ENCODE peak calls at places on chromosomes 2 and 18, in nine cellular contexts. V is HL-60, G is NT2/D1, M is fibroblast of lung, T is foreskin fibroblast, Q is spleen, R is OCI-LY7, L is epithelial cell of proximal tubule, S is cardiac fibroblast. O is an unnamed sample.

GRCh38 chr18:35030234-35030989 is 10.8 kb upstream of the MAPRE2 start:
- DNase-seq in V (no peak), G (no peak), M (no peak), T (no peak), Q (no peak), R (peak), L (no peak), S (no peak), O (no peak)

GRCh38 chr2:62202019-62202722 is 6.3 kb downstream of the B3GNT2 start:
- DNase-seq in V (peak), G (no peak), M (no peak), T (no peak), Q (no peak), R (no peak), L (no peak), S (no peak), O (no peak)

GRCh38 chr18:27685807-27686412 is 491.0 kb downstream of the CDH2 start:
- DNase-seq in V (no peak), G (no peak), M (peak), T (peak), Q (no peak), R (peak), L (no peak), S (peak), O (no peak)

GRCh38 chr2:3584076-3584475 is 9.0 kb downstream of the RPS7 start:
- DNase-seq in V (no peak), G (no peak), M (no peak), T (no peak), Q (no peak), R (no peak), L (no peak), S (no peak), O (no peak)

GRCh38 chr2:59584958-59585357 is 968.5 kb downstream of the BCL11A start:
- DNase-seq in V (peak), G (peak), M (no peak), T (no peak), Q (no peak), R (peak), L (no peak), S (no peak), O (no peak)

GRCh38 chr18:37712776-37713175 is 147.2 kb upstream of the CELF4 start:
- DNase-seq in V (no peak), G (no peak), M (no peak), T (no peak), Q (no peak), R (no peak), L (no peak), S (peak), O (no peak)

GRCh38 chr18:48452863-48453323 is 43.7 kb upstream of the ZBTB7C start:
- DNase-seq in V (peak), G (no peak), M (no peak), T (no peak), Q (no peak), R (no peak), L (no peak), S (peak), O (no peak)

GRCh38 chr2:121326628-121327027 is 41.6 kb upstream of the TFCP2L1 start:
- DNase-seq in V (no peak), G (no peak), M (no peak), T (no peak), Q (no peak), R (no peak), L (no peak), S (no peak), O (no peak)

GRCh38 chr2:162282765-162283425 is 35.6 kb downstream of the IFIH1 start:
- DNase-seq in V (no peak), G (no peak), M (no peak), T (no peak), Q (no peak), R (no peak), L (no peak), S (peak), O (no peak)

GRCh38 chr18:2083691-2084090 is 487.6 kb downstream of the METTL4 start:
- DNase-seq in V (peak), G (no peak), M (no peak), T (no peak), Q (no peak), R (peak), L (no peak), S (no peak), O (no peak)

GRCh38 chr2:48912110-48912509 is 156.6 kb upstream of the LHCGR start:
- DNase-seq in V (no peak), G (no peak), M (no peak), T (no peak), Q (no peak), R (no peak), L (no peak), S (no peak), O (no peak)

GRCh38 chr2:44566059-44566458 is 204.3 kb downstream of the CAMKMT start:
- DNase-seq in V (no peak), G (no peak), M (no peak), T (no peak), Q (no peak), R (no peak), L (no peak), S (no peak), O (no peak)

GRCh38 chr2:102436284-102436683 is 13.3 kb downstream of the IL18RAP start:
- DNase-seq in V (no peak), G (no peak), M (peak), T (peak), Q (no peak), R (no peak), L (no peak), S (peak), O (no peak)

GRCh38 chr2:98944786-98945185 is 8.8 kb upstream of the CRACDL start:
- DNase-seq in V (no peak), G (no peak), M (peak), T (no peak), Q (no peak), R (no peak), L (no peak), S (peak), O (no peak)

GRCh38 chr2:88159955-88160415 is 10.2 kb upstream of the THNSL2 start:
- DNase-seq in V (peak), G (peak), M (peak), T (peak), Q (no peak), R (peak), L (no peak), S (peak), O (peak)

GRCh38 chr2:161651547-161651946 is 27.3 kb downstream of the SLC4A10 start:
- DNase-seq in V (no peak), G (no peak), M (no peak), T (no peak), Q (no peak), R (no peak), L (no peak), S (no peak), O (no peak)

GRCh38 chr18:48218285-48219022 is 190.7 kb downstream of the ZBTB7C start:
- DNase-seq in V (no peak), G (no peak), M (no peak), T (no peak), Q (no peak), R (no peak), L (no peak), S (no peak), O (no peak)

GRCh38 chr2:153105829-153106578 is 372.6 kb downstream of the RPRM start:
- DNase-seq in V (no peak), G (no peak), M (no peak), T (no peak), Q (no peak), R (no peak), L (peak), S (no peak), O (no peak)

GRCh38 chr2:220276736-220277444 is 649.5 kb downstream of the SLC4A3 start:
- DNase-seq in V (no peak), G (no peak), M (peak), T (no peak), Q (no peak), R (no peak), L (no peak), S (peak), O (no peak)

GRCh38 chr2:161857936-161858335 is 216.1 kb downstream of the DPP4 start:
- DNase-seq in V (no peak), G (no peak), M (no peak), T (no peak), Q (no peak), R (no peak), L (no peak), S (no peak), O (no peak)

GRCh38 chr18:50649821-50650220 is 89.9 kb downstream of the MAPK4 start:
- DNase-seq in V (no peak), G (no peak), M (no peak), T (no peak), Q (no peak), R (no peak), L (no peak), S (peak), O (peak)

GRCh38 chr2:151204720-151205119 is 56.9 kb downstream of the RBM43 start:
- DNase-seq in V (no peak), G (no peak), M (no peak), T (no peak), Q (no peak), R (no peak), L (no peak), S (no peak), O (no peak)

GRCh38 chr2:44533508-44533907 is 171.8 kb downstream of the CAMKMT start:
- DNase-seq in V (peak), G (no peak), M (no peak), T (no peak), Q (no peak), R (no peak), L (no peak), S (no peak), O (no peak)

GRCh38 chr2:121884515-121884915 is 129.1 kb downstream of the TSN start:
- DNase-seq in V (no peak), G (peak), M (no peak), T (no peak), Q (no peak), R (no peak), L (no peak), S (peak), O (peak)

GRCh38 chr2:150733219-150733618 is 245.8 kb upstream of the RND3 start:
- DNase-seq in V (no peak), G (no peak), M (no peak), T (no peak), Q (no peak), R (no peak), L (no peak), S (no peak), O (no peak)

GRCh38 chr18:53799134-53799533 is 425.3 kb downstream of the MBD2 start:
- DNase-seq in V (no peak), G (no peak), M (peak), T (peak), Q (no peak), R (no peak), L (no peak), S (peak), O (no peak)

GRCh38 chr2:55781542-55781941 is 87.9 kb upstream of the PNPT1 start:
- DNase-seq in V (no peak), G (no peak), M (no peak), T (no peak), Q (no peak), R (no peak), L (no peak), S (no peak), O (no peak)

GRCh38 chr18:75090336-75090735 is 118.6 kb downstream of the PTGR3 start:
- DNase-seq in V (no peak), G (no peak), M (no peak), T (no peak), Q (no peak), R (no peak), L (no peak), S (no peak), O (no peak)

GRCh38 chr2:8004250-8004681 is 677.6 kb upstream of the ID2 start:
- DNase-seq in V (peak), G (no peak), M (peak), T (peak), Q (no peak), R (peak), L (no peak), S (peak), O (no peak)

GRCh38 chr2:200239216-200239615 is 67.3 kb upstream of the SPATS2L start:
- DNase-seq in V (no peak), G (peak), M (no peak), T (peak), Q (no peak), R (no peak), L (no peak), S (no peak), O (no peak)

GRCh38 chr2:118750959-118751565 is 96.4 kb downstream of the EN1 start:
- DNase-seq in V (no peak), G (no peak), M (peak), T (no peak), Q (no peak), R (no peak), L (no peak), S (peak), O (no peak)

GRCh38 chr18:55996726-55997125 is 408.7 kb upstream of the TCF4 start:
- DNase-seq in V (no peak), G (no peak), M (no peak), T (no peak), Q (no peak), R (no peak), L (no peak), S (no peak), O (no peak)

GRCh38 chr2:70123051-70123828 is 36.0 kb downstream of the PCBP1 start:
- DNase-seq in V (no peak), G (peak), M (peak), T (peak), Q (peak), R (no peak), L (no peak), S (peak), O (no peak)

GRCh38 chr2:134391751-134392160 is 137.9 kb downstream of the MGAT5 start:
- DNase-seq in V (no peak), G (no peak), M (no peak), T (no peak), Q (no peak), R (no peak), L (no peak), S (no peak), O (no peak)

GRCh38 chr2:234493117-234493516 is 3.8 kb downstream of the ARL4C start:
- DNase-seq in V (no peak), G (no peak), M (no peak), T (no peak), Q (no peak), R (no peak), L (no peak), S (no peak), O (no peak)

GRCh38 chr2:197201874-197202273 is 108.7 kb downstream of the ANKRD44 start:
- DNase-seq in V (no peak), G (no peak), M (no peak), T (no peak), Q (no peak), R (no peak), L (no peak), S (no peak), O (no peak)

GRCh38 chr2:12700989-12701388 is 15.7 kb upstream of the TRIB2 start:
- DNase-seq in V (no peak), G (no peak), M (peak), T (no peak), Q (no peak), R (no peak), L (no peak), S (no peak), O (no peak)

GRCh38 chr2:27448381-27448780 is 6.2 kb downstream of the KRTCAP3 start:
- DNase-seq in V (no peak), G (no peak), M (no peak), T (no peak), Q (no peak), R (no peak), L (no peak), S (no peak), O (no peak)

GRCh38 chr2:27356056-27356381 is 545 bp downstream of the GTF3C2 start:
- DNase-seq in V (peak), G (peak), M (peak), T (no peak), Q (peak), R (no peak), L (no peak), S (peak), O (peak)

DNA sequence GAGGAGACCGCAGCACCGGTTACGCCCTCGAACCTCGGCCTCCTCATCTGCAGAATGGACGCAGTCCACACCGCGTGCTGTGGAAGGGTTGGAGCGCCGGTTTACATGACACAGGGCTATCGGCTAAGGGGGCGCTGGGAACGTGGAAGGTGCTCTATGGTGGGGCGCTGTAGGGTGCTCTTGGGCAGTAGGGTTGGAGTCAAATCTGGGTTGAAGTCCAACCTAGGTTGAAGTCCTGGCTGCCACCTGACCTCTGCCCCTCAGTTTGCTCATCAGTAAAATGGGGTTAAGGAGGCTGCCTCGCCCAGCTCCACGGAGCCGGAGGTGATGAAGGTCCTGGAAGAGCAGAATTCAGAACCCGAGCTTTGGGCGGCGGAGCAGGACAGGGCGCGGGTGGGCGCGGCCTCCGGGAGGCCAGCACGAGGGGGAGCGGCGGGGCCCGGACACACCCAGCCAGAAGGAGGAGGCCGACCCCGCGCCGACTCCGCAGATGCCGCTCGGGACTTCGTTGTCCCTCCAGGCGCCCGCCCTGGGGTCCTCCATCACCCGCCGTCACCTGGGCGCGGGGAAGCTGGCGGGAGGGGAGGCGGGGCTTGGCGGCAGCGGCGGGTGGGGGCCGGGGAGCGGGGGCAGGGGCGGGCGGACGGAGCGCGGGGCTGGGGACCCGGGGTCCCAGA is 561 bp upstream of the GAREM2 start:
- DNase-seq in V (no peak), G (no peak), M (no peak), T (no peak), Q (no peak), R (no peak), L (no peak), S (no peak), O (peak)
- H3K4me3 ChIP-seq in V (peak), G (peak), M (peak), T (peak), Q (peak), R (no peak), L (no peak), S (no peak), O (peak)

DNA sequence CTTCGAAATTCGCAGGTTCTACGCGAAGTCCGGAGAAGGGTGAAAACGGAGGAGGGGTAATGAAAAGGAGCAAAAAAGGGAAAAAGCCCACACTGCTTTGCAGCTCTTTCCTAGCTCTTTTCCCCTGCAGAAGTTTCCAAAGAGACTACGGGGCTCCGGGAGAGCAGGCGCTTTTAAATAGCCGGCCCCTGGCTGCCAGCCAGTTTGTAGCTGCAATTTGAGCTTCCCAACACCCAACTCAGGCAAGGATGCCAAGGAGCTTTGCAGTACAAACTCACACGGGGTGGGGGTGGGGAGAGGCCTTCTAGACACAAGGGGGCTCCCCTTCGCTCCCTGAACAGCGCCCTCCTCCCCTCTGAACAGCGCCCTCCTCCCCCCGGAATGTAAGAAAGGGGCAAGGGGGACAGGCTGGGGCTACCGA is at the start of gene IGFBP5:
- DNase-seq in V (no peak), G (peak), M (peak), T (peak), Q (no peak), R (no peak), L (no peak), S (peak), O (peak)
- H3K4me3 ChIP-seq in V (no peak), G (peak), M (peak), T (peak), Q (peak), R (no peak), L (peak), S (peak), O (peak)

DNA sequence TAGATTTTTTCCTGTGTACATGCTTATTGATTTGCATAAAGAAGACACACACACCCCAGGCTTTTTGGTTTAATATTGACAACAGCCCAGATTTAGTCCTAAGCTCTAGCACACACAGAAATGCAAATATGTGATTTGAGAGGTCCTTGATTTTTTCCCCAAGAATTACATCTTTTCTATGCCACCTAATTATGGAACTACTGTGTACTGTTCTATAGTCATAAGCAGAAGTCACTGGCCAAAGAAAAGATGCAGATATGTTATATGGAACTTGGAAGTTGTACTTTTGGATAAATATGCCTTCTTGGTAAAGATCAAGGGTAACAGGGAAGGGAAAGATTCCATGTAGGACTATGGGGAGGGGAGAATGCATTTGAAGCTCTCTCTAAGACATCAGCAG is 105.6 kb downstream of the SETBP1 start:
- DNase-seq in V (no peak), G (no peak), M (no peak), T (no peak), Q (no peak), R (no peak), L (no peak), S (no peak), O (no peak)
- H3K4me3 ChIP-seq in V (no peak), G (no peak), M (no peak), T (no peak), Q (no peak), R (peak), L (peak), S (no peak), O (no peak)

GRCh38 chr2:72038524-72038923 is 109.1 kb downstream of the CYP26B1 start:
- DNase-seq in V (no peak), G (no peak), M (no peak), T (no peak), Q (no peak), R (no peak), L (no peak), S (no peak), O (no peak)

GRCh38 chr2:72037322-72037721 is 110.3 kb downstream of the CYP26B1 start:
- DNase-seq in V (no peak), G (no peak), M (no peak), T (no peak), Q (peak), R (no peak), L (no peak), S (no peak), O (no peak)

GRCh38 chr2:72043985-72044384 is 103.7 kb downstream of the CYP26B1 start:
- DNase-seq in V (no peak), G (no peak), M (no peak), T (no peak), Q (no peak), R (no peak), L (no peak), S (no peak), O (no peak)

GRCh38 chr2:72041638-72042111 is 106.0 kb downstream of the CYP26B1 start:
- DNase-seq in V (no peak), G (no peak), M (no peak), T (no peak), Q (peak), R (no peak), L (no peak), S (no peak), O (no peak)

DNA sequence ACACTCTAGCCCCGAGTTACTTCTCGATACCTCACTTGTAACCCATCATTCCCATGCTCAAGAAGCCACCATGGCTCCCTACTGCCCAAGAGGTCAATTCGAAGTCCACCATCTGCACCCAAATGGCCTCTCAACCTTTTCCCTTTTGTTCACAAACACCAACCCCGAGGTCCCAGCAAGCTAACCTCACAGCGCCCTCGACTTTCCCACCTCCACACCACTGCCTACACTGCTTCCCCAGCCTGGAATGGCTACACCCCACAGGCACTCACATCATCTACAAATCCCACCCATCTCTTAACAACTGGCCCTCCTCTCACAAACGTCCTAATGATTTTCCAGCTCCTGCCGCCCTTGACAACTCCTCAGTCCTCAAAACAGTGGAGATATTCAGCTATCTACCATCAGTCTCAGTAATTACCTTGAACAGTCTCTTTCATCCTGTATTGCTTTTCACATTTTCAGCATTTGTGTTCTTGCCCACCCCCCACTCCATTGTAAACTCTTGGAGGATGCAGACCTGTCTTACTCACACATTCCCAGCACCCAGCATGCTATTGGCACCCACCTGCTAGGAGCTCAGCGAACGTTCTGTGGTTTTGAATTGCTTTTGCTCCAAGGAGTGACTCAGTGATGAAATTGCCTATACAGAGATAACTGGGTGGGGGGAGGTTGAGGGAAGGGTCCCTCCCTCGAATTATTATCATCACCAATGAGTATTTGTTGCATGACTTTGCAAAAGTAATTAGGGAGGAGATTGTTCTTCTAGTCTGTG is 106.8 kb downstream of the CYP26B1 start:
- DNase-seq in V (no peak), G (no peak), M (no peak), T (no peak), Q (no peak), R (no peak), L (no peak), S (peak), O (no peak)
- H3K4me3 ChIP-seq in V (no peak), G (no peak), M (no peak), T (no peak), Q (no peak), R (no peak), L (no peak), S (no peak), O (no peak)

O was measured in heart left ventricle.